ENCODE peak calls at places on chromosomes 7 and 10, in eight cellular contexts. Y, T, B, X, C, E, Z and N are unnamed samples.

GRCh38 chr7:94513565-94513860 is 3.9 kb downstream of the CASD1 start:
- DNase-seq in Y (no peak), T (no peak), B (peak), X (no peak), C (no peak), E (no peak), Z (no peak), N (no peak)

GRCh38 chr10:20945546-20946332 is 48.6 kb upstream of the NEBL start:
- DNase-seq in Y (no peak), T (no peak), B (no peak), X (no peak), C (no peak), E (no peak), Z (no peak), N (no peak)

GRCh38 chr7:18610331-18610948 is 114.9 kb downstream of the HDAC9 start:
- DNase-seq in Y (no peak), T (no peak), B (peak), X (no peak), C (no peak), E (peak), Z (no peak), N (no peak)

GRCh38 chr7:16484453-16485158 is 19.1 kb upstream of the SOSTDC1 start:
- DNase-seq in Y (no peak), T (no peak), B (no peak), X (no peak), C (no peak), E (peak), Z (no peak), N (no peak)

GRCh38 chr10:3264178-3264867 is 91.7 kb upstream of the PITRM1 start:
- DNase-seq in Y (no peak), T (peak), B (no peak), X (no peak), C (no peak), E (no peak), Z (no peak), N (no peak)

GRCh38 chr7:134865001-134865845 is 85.8 kb downstream of the CALD1 start:
- DNase-seq in Y (no peak), T (peak), B (no peak), X (peak), C (no peak), E (no peak), Z (no peak), N (peak)

GRCh38 chr7:69177326-69177897 is 420.9 kb upstream of the AUTS2 start:
- DNase-seq in Y (no peak), T (no peak), B (no peak), X (no peak), C (no peak), E (no peak), Z (no peak), N (no peak)

GRCh38 chr10:15169555-15170407 is 1.3 kb upstream of the NMT2 start:
- DNase-seq in Y (no peak), T (no peak), B (no peak), X (no peak), C (no peak), E (no peak), Z (no peak), N (peak)

GRCh38 chr10:14485986-14486385 is 155.3 kb upstream of the FRMD4A start:
- DNase-seq in Y (no peak), T (no peak), B (no peak), X (peak), C (no peak), E (no peak), Z (no peak), N (no peak)

GRCh38 chr7:5700391-5700985 is 81.0 kb downstream of the RNF216 start:
- DNase-seq in Y (no peak), T (no peak), B (no peak), X (no peak), C (no peak), E (no peak), Z (no peak), N (no peak)

GRCh38 chr7:77757589-77757988 is 40.6 kb downstream of the TMEM60 start:
- DNase-seq in Y (no peak), T (no peak), B (no peak), X (no peak), C (no peak), E (no peak), Z (no peak), N (no peak)

GRCh38 chr7:131284702-131285419 is 42.8 kb upstream of the MKLN1 start:
- DNase-seq in Y (no peak), T (no peak), B (no peak), X (peak), C (no peak), E (no peak), Z (peak), N (no peak)

GRCh38 chr10:28295346-28295745 is 7.5 kb downstream of the MPP7 start:
- DNase-seq in Y (no peak), T (no peak), B (no peak), X (no peak), C (no peak), E (no peak), Z (no peak), N (no peak)

GRCh38 chr7:140197218-140197890 is 20.6 kb upstream of the KDM7A start:
- DNase-seq in Y (no peak), T (no peak), B (no peak), X (no peak), C (no peak), E (no peak), Z (no peak), N (no peak)

GRCh38 chr7:70782729-70783290 is 349.1 kb upstream of the GALNT17 start:
- DNase-seq in Y (no peak), T (no peak), B (no peak), X (no peak), C (no peak), E (no peak), Z (no peak), N (no peak)

GRCh38 chr10:18406136-18406535 is 245.3 kb downstream of the NSUN6 start:
- DNase-seq in Y (no peak), T (no peak), B (no peak), X (no peak), C (no peak), E (peak), Z (no peak), N (no peak)

GRCh38 chr7:69981646-69982045 is 383.4 kb downstream of the AUTS2 start:
- DNase-seq in Y (no peak), T (no peak), B (no peak), X (no peak), C (no peak), E (no peak), Z (no peak), N (no peak)

GRCh38 chr7:38222481-38223096 is 44.5 kb downstream of the STARD3NL start:
- DNase-seq in Y (no peak), T (peak), B (peak), X (peak), C (no peak), E (peak), Z (no peak), N (no peak)

GRCh38 chr7:47401571-47402570 is 180.0 kb downstream of the TNS3 start:
- DNase-seq in Y (no peak), T (no peak), B (no peak), X (no peak), C (no peak), E (no peak), Z (no peak), N (no peak)

GRCh38 chr10:95963202-95963991 is 55.6 kb downstream of the CC2D2B start:
- DNase-seq in Y (no peak), T (peak), B (no peak), X (no peak), C (no peak), E (no peak), Z (no peak), N (peak)

GRCh38 chr10:33145451-33146188 is 187.6 kb upstream of the ITGB1 start:
- DNase-seq in Y (no peak), T (peak), B (no peak), X (no peak), C (no peak), E (peak), Z (no peak), N (no peak)

GRCh38 chr7:5526190-5527037 is 102.8 kb upstream of the TNRC18 start:
- DNase-seq in Y (peak), T (peak), B (peak), X (peak), C (no peak), E (no peak), Z (no peak), N (no peak)

GRCh38 chr7:131011976-131012375 is 278.0 kb upstream of the KLF14 start:
- DNase-seq in Y (no peak), T (peak), B (no peak), X (peak), C (no peak), E (no peak), Z (no peak), N (no peak)

GRCh38 chr7:115984105-115984504 is 46.5 kb downstream of the TFEC start:
- DNase-seq in Y (no peak), T (no peak), B (no peak), X (no peak), C (no peak), E (no peak), Z (no peak), N (no peak)

GRCh38 chr7:1131471-1132265 is 28.3 kb downstream of the ZFAND2A start:
- DNase-seq in Y (no peak), T (no peak), B (no peak), X (no peak), C (no peak), E (no peak), Z (no peak), N (no peak)